ENCODE peak calls at places on chromosome 20, in four cellular contexts. B is endodermal cell, E is ascending aorta, U is GM12878. P is an unnamed sample. For H3K4me1, the result is how much of the 10 kb centered on the place peaks cover.

GRCh38 chr20:61024390-61024789 is 227.7 kb upstream of the CDH4 start:
- DNase-seq in E (no peak), B (no peak), U (no peak), P (no peak)

GRCh38 chr20:62679978-62680589 is 28.6 kb upstream of the NTSR1 start:
- DNase-seq in U (no peak), E (no peak), B (no peak), P (no peak)

GRCh38 chr20:4235512-4236043 is 220.2 kb upstream of the RNF24 start:
- DNase-seq in E (no peak), B (no peak), U (no peak), P (no peak)

GRCh38 chr20:16619953-16620352 is 46.7 kb upstream of the KIF16B start:
- DNase-seq in B (no peak), U (no peak), E (no peak), P (no peak)

GRCh38 chr20:52305843-52306242 is 114.3 kb upstream of the ZFP64 start:
- DNase-seq in E (no peak), U (no peak), B (no peak), P (peak)

GRCh38 chr20:63627129-63627699 is 313 bp upstream of the GMEB2 start:
- DNase-seq in U (peak), E (peak), B (peak), P (peak)

GRCh38 chr20:32762754-32763201 is 593 bp downstream of the DNMT3B start:
- DNase-seq in U (no peak), B (peak), E (no peak), P (no peak)

GRCh38 chr20:64203037-64203777 is 39.0 kb downstream of the MYT1 start:
- DNase-seq in E (no peak), B (no peak), U (no peak), P (no peak)

GRCh38 chr20:13089950-13090469 is 81.2 kb downstream of the SPTLC3 start:
- DNase-seq in U (no peak), B (no peak), E (no peak), P (no peak)

GRCh38 chr20:17314262-17314661 is 87.4 kb downstream of the PCSK2 start:
- DNase-seq in U (no peak), B (no peak), E (no peak), P (no peak)

GRCh38 chr20:8287328-8287727 is 155.3 kb downstream of the PLCB1 start:
- DNase-seq in E (no peak), B (no peak), U (no peak), P (no peak)

GRCh38 chr20:63056236-63057132 is 49.7 kb upstream of the BHLHE23 start:
- DNase-seq in E (no peak), B (peak), U (no peak), P (peak)

GRCh38 chr20:63773571-63774347 is 34.2 kb downstream of the SLC2A4RG start:
- DNase-seq in B (no peak), E (no peak), U (no peak), P (no peak)

GRCh38 chr20:11235058-11235457 is 561.3 kb upstream of the JAG1 start:
- DNase-seq in B (peak), U (no peak), E (no peak), P (no peak)

GRCh38 chr20:47019106-47019824 is 124.6 kb downstream of the EYA2 start:
- DNase-seq in B (no peak), E (no peak), U (no peak), P (no peak)

GRCh38 chr20:63180541-63181185 is 35.3 kb downstream of the YTHDF1 start:
- DNase-seq in E (no peak), U (no peak), B (no peak), P (no peak)

GRCh38 chr20:35368616-35369423 is 43.0 kb downstream of the UQCC1 start:
- DNase-seq in U (no peak), B (peak), E (no peak), P (no peak)

GRCh38 chr20:47314647-47315338 is 41.7 kb downstream of the ZMYND8 start:
- DNase-seq in B (no peak), E (no peak), U (no peak), P (no peak)

GRCh38 chr20:58783515-58783914 is 67.2 kb downstream of the GNAS-AS1 start:
- DNase-seq in E (no peak), U (no peak), B (no peak), P (no peak)

GRCh38 chr20:25054995-25055629 is 2.8 kb downstream of the ACSS1 start:
- DNase-seq in B (no peak), E (no peak), U (no peak), P (no peak)

GRCh38 chr20:25072226-25072811 is 9.6 kb downstream of the VSX1 start:
- DNase-seq in U (no peak), E (no peak), B (peak), P (no peak)

GRCh38 chr20:41427833-41428232 is 61.2 kb upstream of the EMILIN3 start:
- DNase-seq in E (no peak), B (no peak), U (no peak), P (no peak)

GRCh38 chr20:36062799-36063198 is 91.7 kb upstream of the EPB41L1 start:
- DNase-seq in U (no peak), E (no peak), B (no peak), P (no peak)

GRCh38 chr20:44979090-44979621 is 12.8 kb downstream of the STK4 start:
- DNase-seq in U (peak), E (no peak), B (no peak), P (peak)

GRCh38 chr20:33672426-33673114 is 1.7 kb downstream of the NECAB3 start:
- DNase-seq in B (no peak), U (no peak), E (no peak), P (no peak)

GRCh38 chr20:44231193-44231592 is 15.9 kb upstream of the GDAP1L1 start:
- DNase-seq in E (no peak), U (no peak), B (peak), P (no peak)

GRCh38 chr20:37360515-37361115 is 14.7 kb downstream of the SRC start:
- DNase-seq in U (no peak), B (peak), E (no peak), P (no peak)

GRCh38 chr20:16785221-16785620 is 37.1 kb downstream of the OTOR start:
- DNase-seq in B (no peak), U (no peak), E (no peak), P (no peak)

GRCh38 chr20:11920083-11920482 is 2.4 kb downstream of the BTBD3 start:
- DNase-seq in B (no peak), U (no peak), E (no peak), P (no peak)

GRCh38 chr20:59525500-59526241 is 78.7 kb upstream of the PHACTR3 start:
- DNase-seq in E (no peak), B (peak), U (no peak), P (no peak)

GRCh38 chr20:63125893-63126601 is 89.9 kb downstream of the YTHDF1 start:
- DNase-seq in E (no peak), B (peak), U (no peak), P (no peak)

GRCh38 chr20:63739129-63740069 is at the start of gene SLC2A4RG:
- DNase-seq in B (peak), U (no peak), E (no peak), P (peak)

GRCh38 chr20:309841-310644 is 12.7 kb downstream of the ZCCHC3 start:
- DNase-seq in B (peak), U (no peak), E (peak), P (peak)

GRCh38 chr20:12053348-12053747 is 135.7 kb downstream of the BTBD3 start:
- DNase-seq in B (no peak), E (no peak), U (peak), P (no peak)

GRCh38 chr20:3446779-3447178 is 24.0 kb upstream of the ATRN start:
- DNase-seq in U (no peak), B (no peak), E (no peak), P (no peak)

GRCh38 chr20:5451643-5452210 is 135.0 kb upstream of the PROKR2 start:
- DNase-seq in U (no peak), E (no peak), B (no peak), P (no peak)
- H3K4me3 ChIP-seq in U (no peak), E (no peak), B (no peak), P (no peak)

DNA sequence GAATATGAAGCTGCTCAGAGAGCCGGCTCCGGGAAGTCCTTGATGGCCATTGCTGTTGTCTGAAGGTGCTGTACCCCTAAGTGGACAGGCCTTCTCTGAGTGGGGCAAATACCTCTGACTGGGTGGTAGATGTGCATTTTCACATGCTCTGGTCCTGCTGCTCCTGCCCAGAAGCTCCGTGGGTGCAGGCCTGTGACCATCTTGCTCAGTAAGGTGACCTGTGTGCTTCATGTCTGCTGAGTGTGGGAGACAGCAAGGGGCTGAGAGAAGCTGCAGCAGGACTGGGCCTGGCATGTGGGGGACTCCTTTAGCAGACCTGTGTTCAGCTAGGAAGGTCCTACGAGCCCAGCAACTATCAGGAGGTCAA is 5.0 kb downstream of the SPATA2 start:
- DNase-seq in B (no peak), E (no peak), U (no peak), P (no peak)
- H3K4me1 ChIP-seq in B (under half), E (under half), U (under half), P (under half)

GRCh38 chr20:50528804-50529351 is 18.7 kb downstream of the PTPN1 start:
- DNase-seq in U (no peak), E (no peak), B (no peak), P (no peak)
- H3K4me3 ChIP-seq in U (peak), E (no peak), B (no peak), P (peak)

GRCh38 chr20:48735112-48735511 is 92.7 kb downstream of the PREX1 start:
- DNase-seq in E (no peak), B (no peak), U (no peak), P (no peak)
- H3K4me1 ChIP-seq in E (under half), B (under half), U (under half), P (under half)

DNA sequence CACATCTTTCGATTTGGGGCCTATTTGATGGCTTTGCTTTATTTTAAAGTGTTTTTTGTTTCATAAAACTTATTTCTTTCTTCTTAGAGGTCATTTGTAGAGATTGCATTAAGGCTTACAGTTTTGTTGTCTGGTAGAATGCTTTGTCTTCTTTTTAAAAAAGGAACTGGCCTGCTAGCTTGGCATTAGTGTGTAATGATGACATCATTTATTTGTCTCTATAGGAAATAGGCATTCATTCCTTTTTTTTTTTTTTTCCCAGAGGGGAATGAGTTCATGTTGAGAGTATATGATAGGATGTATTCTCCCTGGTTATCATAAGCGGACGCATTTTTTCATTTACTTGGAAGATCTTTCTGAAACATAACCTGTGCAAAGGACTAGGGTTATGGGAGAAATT is 45.6 kb downstream of the CYP24A1 start:
- DNase-seq in U (no peak), B (no peak), E (no peak), P (no peak)
- H3K4me3 ChIP-seq in U (no peak), B (no peak), E (no peak), P (no peak)

P was measured in CD4-positive, CD25-positive, alpha-beta regulatory T cell.